ENCODE peak calls at places on chromosomes 12 and 14, in six cellular contexts. C is neural progenitor cell; J is anterior cingulate cortex; A is lower lobe of right lung; E is stimulated activated CD8-positive, alpha-beta memory T cell treated with anti-CD3 and anti-CD28 coated beads, Interleukin-15, amount 100 ng/mL, for 1 hour; Y is iPS-NIHi11. F is an unnamed sample.
A peak's percentile ranks its signal among the peaks of the same experiment; 100 is the strongest.

GRCh38 chr14:51014625-51015024 is 70.3 kb upstream of the PYGL start:
- DNase-seq in C (no peak), J (no peak), A (no peak), E (no peak), Y (no peak), F (no peak)

GRCh38 chr14:30195946-30196345 is 268.3 kb upstream of the PRKD1 start:
- DNase-seq in C (no peak), J (no peak), A (no peak), E (no peak), Y (no peak), F (no peak)

GRCh38 chr12:19388131-19388549 is 51.2 kb upstream of the AEBP2 start:
- DNase-seq in C (no peak), J (no peak), A (no peak), E (no peak), Y (no peak), F (no peak)

GRCh38 chr12:124916370-124917134 is 2.1 kb upstream of the UBC start:
- DNase-seq in C (peak; percentile 52), J (no peak), A (no peak), E (no peak), Y (no peak), F (peak; percentile 57)

GRCh38 chr12:109738209-109738608 is 24.6 kb downstream of the FAM222A start:
- DNase-seq in C (no peak), J (no peak), A (peak; percentile 14), E (no peak), Y (no peak), F (peak; percentile 7)

GRCh38 chr12:114835031-114835430 is 151.1 kb upstream of the TBX3 start:
- DNase-seq in C (no peak), J (no peak), A (no peak), E (no peak), Y (no peak), F (no peak)

GRCh38 chr12:27999970-28000369 is 27.4 kb upstream of the PTHLH start:
- DNase-seq in C (no peak), J (no peak), A (no peak), E (no peak), Y (no peak), F (no peak)

GRCh38 chr12:62808166-62808879 is 126.6 kb downstream of the PPM1H start:
- DNase-seq in C (no peak), J (no peak), A (no peak), E (no peak), Y (no peak), F (no peak)

GRCh38 chr12:78470354-78471195 is 394.0 kb upstream of the SYT1 start:
- DNase-seq in C (peak; percentile 60), J (no peak), A (no peak), E (no peak), Y (peak; percentile 33), F (no peak)

GRCh38 chr12:104423273-104423672 is 33.5 kb upstream of the CHST11 start:
- DNase-seq in C (no peak), J (no peak), A (no peak), E (no peak), Y (no peak), F (no peak)